ENCODE peak calls at places on chromosomes 16 and 17, in five cellular contexts. F is IMR-90, Y is mesendoderm, R is mesenchymal stem cell, G is neuronal stem cell. C is an unnamed sample.

GRCh38 chr16:11609474-11610120 is 22.9 kb upstream of the LITAF start:
- DNase-seq in Y (no peak), F (no peak), G (no peak), R (peak), C (no peak)

GRCh38 chr17:42849451-42850157 is 1.4 kb upstream of the AOC3 start:
- DNase-seq in R (no peak), Y (no peak), F (no peak), G (no peak), C (no peak)

GRCh38 chr16:69924777-69925191 is 26.4 kb upstream of the CLEC18A start:
- DNase-seq in Y (peak), G (no peak), R (peak), F (peak), C (no peak)

GRCh38 chr17:19724501-19725420 is 8.4 kb upstream of the SLC47A2 start:
- DNase-seq in F (no peak), Y (no peak), G (no peak), R (no peak), C (peak)

GRCh38 chr16:25066747-25067631 is 44.6 kb upstream of the LCMT1 start:
- DNase-seq in G (peak), Y (peak), F (peak), R (peak), C (peak)

GRCh38 chr16:23469814-23470213 is 16.8 kb upstream of the COG7 start:
- DNase-seq in F (peak), Y (peak), R (no peak), G (no peak), C (no peak)

GRCh38 chr17:17840751-17841591 is 4.2 kb upstream of the SREBF1 start:
- DNase-seq in R (peak), F (peak), Y (peak), G (no peak), C (peak)

GRCh38 chr17:67474081-67474661 is 97.1 kb downstream of the PITPNC1 start:
- DNase-seq in Y (peak), F (peak), R (no peak), G (no peak), C (peak)

GRCh38 chr16:887846-888245 is 82.9 kb downstream of the LMF1 start:
- DNase-seq in F (no peak), R (no peak), G (no peak), Y (no peak), C (no peak)

GRCh38 chr16:15966420-15967222 is 17.2 kb downstream of the ABCC1 start:
- DNase-seq in Y (peak), R (peak), G (no peak), F (peak), C (no peak)

GRCh38 chr17:38851434-38851833 is 2.1 kb downstream of the RPL23 start:
- DNase-seq in R (no peak), G (no peak), Y (no peak), F (no peak), C (no peak)

GRCh38 chr16:27174007-27174406 is 29.3 kb upstream of the KDM8 start:
- DNase-seq in Y (no peak), F (no peak), R (no peak), G (no peak), C (no peak)

GRCh38 chr16:86044881-86045600 is 146.1 kb downstream of the IRF8 start:
- DNase-seq in G (no peak), F (no peak), R (no peak), Y (no peak), C (no peak)

GRCh38 chr16:75244844-75245758 is 6.3 kb downstream of the BCAR1 start:
- DNase-seq in F (peak), G (peak), R (peak), Y (peak), C (peak)

GRCh38 chr17:55668581-55668980 is 54.1 kb downstream of the TMEM100 start:
- DNase-seq in Y (peak), G (no peak), R (no peak), F (no peak), C (no peak)

GRCh38 chr17:75325827-75326586 is 36.8 kb upstream of the SLC25A19 start:
- DNase-seq in F (peak), R (peak), G (no peak), Y (peak), C (no peak)

GRCh38 chr17:4206945-4207344 is 56.8 kb downstream of the ANKFY1 start:
- DNase-seq in G (no peak), F (no peak), R (no peak), Y (no peak), C (peak)

GRCh38 chr16:31270795-31271194 is 11.0 kb downstream of the ITGAM start:
- DNase-seq in R (no peak), F (no peak), G (no peak), Y (no peak), C (no peak)

GRCh38 chr17:247767-248166 is 66.3 kb upstream of the DOC2B start:
- DNase-seq in R (no peak), G (no peak), F (no peak), Y (no peak), C (no peak)

GRCh38 chr16:66434619-66435430 is 7.7 kb downstream of the BEAN1 start:
- DNase-seq in F (no peak), G (no peak), R (no peak), Y (peak), C (peak)

GRCh38 chr16:66438536-66438935 is 11.4 kb downstream of the BEAN1 start:
- DNase-seq in R (no peak), Y (no peak), F (no peak), G (no peak), C (no peak)

GRCh38 chr16:66435896-66436295 is 8.8 kb downstream of the BEAN1 start:
- DNase-seq in Y (no peak), F (no peak), G (no peak), R (no peak), C (no peak)

GRCh38 chr16:66439051-66439730 is 12.1 kb downstream of the BEAN1 start:
- DNase-seq in R (no peak), F (no peak), G (no peak), Y (no peak), C (no peak)

GRCh38 chr16:66437391-66437945 is 10.4 kb downstream of the BEAN1 start:
- DNase-seq in G (no peak), F (no peak), R (no peak), Y (no peak), C (no peak)
- H3K18ac ChIP-seq in G (peak), F (no peak), R (no peak), Y (no peak), C (no peak)

DNA sequence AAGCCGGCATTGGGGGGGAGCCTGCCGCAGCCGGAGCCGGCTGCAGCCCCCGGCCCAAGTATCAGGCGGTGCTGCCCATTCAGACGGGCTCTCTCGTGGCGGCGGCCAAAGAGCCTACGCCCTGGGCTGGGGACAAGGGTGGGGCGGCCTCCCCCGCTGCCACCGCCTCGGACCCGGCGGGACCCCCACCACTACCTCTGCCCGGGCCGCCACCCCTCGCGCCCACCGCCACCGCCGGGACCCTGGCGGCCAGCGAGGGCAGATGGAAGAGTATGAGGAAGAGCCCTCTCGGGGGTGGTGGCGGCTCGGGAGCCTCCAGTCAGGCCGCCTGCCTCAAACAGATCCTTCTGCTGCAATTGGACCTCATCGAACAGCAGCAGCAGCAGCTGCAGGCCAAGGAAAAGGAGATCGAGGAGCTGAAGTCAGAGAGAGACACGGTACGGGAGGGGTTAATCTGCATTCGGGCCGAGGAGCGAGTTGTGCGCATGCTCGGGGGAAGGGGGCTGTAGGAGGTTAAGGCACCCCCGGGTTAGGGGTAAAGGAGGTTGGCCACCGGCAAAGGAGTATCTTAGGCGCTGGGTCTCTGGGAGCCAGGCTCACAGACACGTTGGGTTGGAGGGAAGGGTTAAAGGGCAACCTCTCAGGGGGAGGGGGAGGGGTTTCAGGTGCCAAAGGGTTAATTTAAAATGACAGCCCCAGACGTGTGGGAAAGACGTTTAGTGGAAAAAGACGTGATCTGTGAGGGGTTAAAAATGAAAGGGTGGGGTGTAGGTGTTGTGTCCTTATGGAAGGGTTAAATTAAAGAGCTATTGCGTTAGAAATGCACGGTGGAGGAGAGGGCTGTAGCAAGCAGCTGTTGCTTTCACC is 1.4 kb downstream of the MSL1 start:
- DNase-seq in G (no peak), F (peak), R (peak), Y (peak), C (peak)
- H2BK5ac ChIP-seq in G (peak), F (peak), R (peak), Y (peak), C (no peak)

GRCh38 chr16:78639775-78640174 is 540.3 kb downstream of the WWOX start:
- DNase-seq in Y (no peak), F (no peak), G (no peak), R (no peak), C (no peak)
- H3K18ac ChIP-seq in Y (no peak), F (no peak), G (no peak), R (no peak), C (no peak)

DNA sequence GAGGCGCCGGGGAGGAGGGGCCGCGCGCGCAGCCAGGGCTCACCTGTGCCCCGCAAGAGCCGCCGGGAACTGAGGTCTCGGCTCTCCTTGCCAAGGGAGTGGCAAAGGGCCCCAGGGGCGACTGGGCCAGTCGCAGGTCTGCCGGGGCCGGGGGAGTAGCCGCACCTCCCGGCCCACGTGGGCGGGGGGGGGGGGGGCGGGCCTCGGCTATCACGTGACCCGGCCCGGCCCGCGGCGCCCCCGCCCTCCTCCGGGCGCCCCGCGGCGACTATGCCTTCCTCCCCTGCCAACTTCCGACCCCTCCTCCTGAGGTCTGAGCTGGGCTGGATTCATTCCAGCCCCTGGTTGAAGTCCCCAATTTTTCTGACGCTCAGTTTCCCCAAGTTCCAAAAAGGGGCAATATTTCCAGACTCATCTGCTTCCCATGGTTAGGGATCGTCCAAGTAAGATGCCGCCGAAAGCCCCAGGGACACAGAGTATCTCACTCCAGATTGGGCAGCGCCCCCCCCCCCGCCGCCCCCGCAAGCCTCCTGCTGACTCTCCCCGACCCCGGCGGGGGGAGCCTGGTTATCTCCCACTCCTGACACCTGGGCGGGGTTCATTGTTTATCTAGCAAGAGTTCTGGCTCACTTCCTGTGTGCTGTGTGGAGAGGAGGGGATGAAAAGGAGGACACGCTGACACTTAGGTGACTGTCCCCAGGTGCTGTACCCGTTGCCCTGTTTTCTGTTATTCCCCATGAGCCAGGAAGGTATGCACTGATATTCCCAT is at the start of gene TMC6:
- DNase-seq in F (no peak), Y (peak), R (peak), G (peak), C (peak)
- H2BK5ac ChIP-seq in F (no peak), Y (peak), R (no peak), G (peak), C (no peak)

DNA sequence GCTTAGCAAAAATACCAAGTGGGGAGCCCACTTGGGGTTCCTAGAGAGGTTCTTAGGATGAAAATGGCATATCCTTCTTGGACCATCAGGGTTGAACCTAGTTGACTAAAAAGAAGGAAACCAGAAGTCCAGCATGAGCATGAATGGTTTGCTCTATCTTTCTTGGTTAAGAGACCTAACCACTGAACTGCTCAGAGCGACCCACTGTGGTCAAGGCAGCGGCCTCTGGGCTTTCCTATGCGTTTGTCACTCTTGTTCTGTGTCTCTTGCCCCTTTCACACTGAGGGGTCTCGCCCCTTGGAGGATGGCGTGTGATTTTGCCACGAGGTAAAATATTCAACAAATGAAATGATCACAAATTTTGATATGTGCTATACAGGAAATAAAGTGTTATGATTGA is 526 bp upstream of the BORCS6 start:
- DNase-seq in F (no peak), G (no peak), Y (no peak), R (no peak), C (no peak)
- H3K18ac ChIP-seq in F (peak), G (no peak), Y (no peak), R (peak), C (no peak)

C was measured in H9.